ENCODE peak calls at places on chromosomes 3 and 15, in four cellular contexts. I is cerebellum, U is HS-27A, F is NCI-H1048. Y is an unnamed sample.

GRCh38 chr15:63348392-63348791 is 33.3 kb downstream of the CA12 start:
- DNase-seq in I (peak), U (no peak), F (no peak), Y (peak)

GRCh38 chr3:72164635-72164978 is 379.7 kb upstream of the PROK2 start:
- DNase-seq in I (no peak), U (no peak), F (no peak), Y (no peak)

GRCh38 chr3:9914559-9915251 is 2.2 kb upstream of the IL17RC start:
- DNase-seq in I (no peak), U (no peak), F (peak), Y (no peak)

GRCh38 chr15:72271895-72272212 is 500 bp downstream of the PARP6 start:
- DNase-seq in I (peak), U (no peak), F (no peak), Y (peak)

GRCh38 chr15:73800662-73801345 is 47.7 kb upstream of the INSYN1 start:
- DNase-seq in I (peak), U (peak), F (no peak), Y (peak)

GRCh38 chr3:155356594-155357370 is 63.3 kb upstream of the STRIT1 start:
- DNase-seq in I (no peak), U (no peak), F (no peak), Y (no peak)

GRCh38 chr15:93278006-93278405 is 189.0 kb upstream of the RGMA start:
- DNase-seq in I (no peak), U (no peak), F (no peak), Y (no peak)

GRCh38 chr3:186110975-186111974 is 2.4 kb upstream of the ETV5 start:
- DNase-seq in I (no peak), U (no peak), F (no peak), Y (no peak)

GRCh38 chr3:87855626-87856025 is 203.2 kb downstream of the CGGBP1 start:
- DNase-seq in I (no peak), U (no peak), F (no peak), Y (no peak)

GRCh38 chr15:95247068-95247984 is 1016.0 kb downstream of the MCTP2 start:
- DNase-seq in I (no peak), U (peak), F (no peak), Y (peak)

GRCh38 chr15:44094776-44095175 is 100.3 kb downstream of the FRMD5 start:
- DNase-seq in I (no peak), U (no peak), F (no peak), Y (no peak)

GRCh38 chr3:148379763-148380162 is 317.9 kb upstream of the AGTR1 start:
- DNase-seq in I (peak), U (peak), F (no peak), Y (peak)

GRCh38 chr15:65066001-65066634 is 1.7 kb downstream of the RASL12 start:
- DNase-seq in I (no peak), U (no peak), F (no peak), Y (no peak)

GRCh38 chr3:53149699-53150098 is 11.3 kb upstream of the PRKCD start:
- DNase-seq in I (no peak), U (no peak), F (no peak), Y (no peak)

Y was measured in RWPE1.